ENCODE peak calls at places on chromosome 15, in seven cellular contexts. T is tibial nerve, M is A549, B is ovary, J is stomach, N is HepG2, K is transverse colon. Z is an unnamed sample. For H3K4me1, the result is how much of the 10 kb centered on the place peaks cover.

GRCh38 chr15:73539726-73540125 is 93.5 kb downstream of the NPTN start:
- DNase-seq in T (no peak), M (no peak), B (no peak), J (no peak), N (no peak), K (no peak), Z (no peak)

GRCh38 chr15:66080791-66081475 is 172.6 kb downstream of the MEGF11 start:
- DNase-seq in T (no peak), M (peak), B (peak), J (no peak), N (peak), K (peak), Z (no peak)

GRCh38 chr15:89194608-89195007 is 26.8 kb downstream of the RLBP1 start:
- DNase-seq in T (no peak), M (no peak), B (no peak), J (no peak), N (no peak), K (no peak), Z (no peak)

GRCh38 chr15:63981596-63982320 is 64.5 kb downstream of the DAPK2 start:
- DNase-seq in T (no peak), M (no peak), B (no peak), J (no peak), N (no peak), K (no peak), Z (no peak)

GRCh38 chr15:57557810-57558209 is 33.9 kb upstream of the MYZAP start:
- DNase-seq in T (no peak), M (no peak), B (no peak), J (no peak), N (no peak), K (no peak), Z (no peak)

GRCh38 chr15:77853910-77854309 is 221.2 kb upstream of the LINGO1 start:
- DNase-seq in T (no peak), M (no peak), B (no peak), J (no peak), N (no peak), K (no peak), Z (no peak)

GRCh38 chr15:37096878-37097568 is 3.3 kb downstream of the MEIS2 start:
- DNase-seq in T (no peak), M (no peak), B (peak), J (no peak), N (no peak), K (no peak), Z (no peak)

GRCh38 chr15:26648676-26649075 is 124.2 kb downstream of the GABRB3 start:
- DNase-seq in T (no peak), M (no peak), B (no peak), J (no peak), N (no peak), K (no peak), Z (no peak)

GRCh38 chr15:74203914-74204431 is 1.4 kb upstream of the STRA6 start:
- DNase-seq in T (peak), M (no peak), B (peak), J (no peak), N (no peak), K (no peak), Z (no peak)

GRCh38 chr15:72155635-72156616 is 37.7 kb downstream of the SENP8 start:
- DNase-seq in T (peak), M (peak), B (peak), J (peak), N (peak), K (peak), Z (no peak)

GRCh38 chr15:43702174-43702573 is 8.5 kb downstream of the CKMT1A start:
- DNase-seq in T (no peak), M (no peak), B (no peak), J (no peak), N (no peak), K (no peak), Z (no peak)

GRCh38 chr15:72782993-72783562 is 480 bp downstream of the ADPGK start:
- DNase-seq in T (peak), M (no peak), B (no peak), J (peak), N (no peak), K (peak), Z (no peak)

GRCh38 chr15:40806672-40807027 is 239 bp upstream of the ZFYVE19 start:
- DNase-seq in T (no peak), M (no peak), B (no peak), J (no peak), N (no peak), K (no peak), Z (no peak)

GRCh38 chr15:52067545-52067926 is 45.0 kb downstream of the BCL2L10 start:
- DNase-seq in T (no peak), M (no peak), B (no peak), J (no peak), N (no peak), K (no peak), Z (no peak)

GRCh38 chr15:89299896-89300295 is 34.7 kb downstream of the POLG start:
- DNase-seq in T (no peak), M (peak), B (no peak), J (no peak), N (no peak), K (no peak), Z (no peak)

GRCh38 chr15:25933456-25934158 is 70.5 kb upstream of the ATP10A start:
- DNase-seq in T (peak), M (peak), B (peak), J (peak), N (peak), K (peak), Z (no peak)

DNA sequence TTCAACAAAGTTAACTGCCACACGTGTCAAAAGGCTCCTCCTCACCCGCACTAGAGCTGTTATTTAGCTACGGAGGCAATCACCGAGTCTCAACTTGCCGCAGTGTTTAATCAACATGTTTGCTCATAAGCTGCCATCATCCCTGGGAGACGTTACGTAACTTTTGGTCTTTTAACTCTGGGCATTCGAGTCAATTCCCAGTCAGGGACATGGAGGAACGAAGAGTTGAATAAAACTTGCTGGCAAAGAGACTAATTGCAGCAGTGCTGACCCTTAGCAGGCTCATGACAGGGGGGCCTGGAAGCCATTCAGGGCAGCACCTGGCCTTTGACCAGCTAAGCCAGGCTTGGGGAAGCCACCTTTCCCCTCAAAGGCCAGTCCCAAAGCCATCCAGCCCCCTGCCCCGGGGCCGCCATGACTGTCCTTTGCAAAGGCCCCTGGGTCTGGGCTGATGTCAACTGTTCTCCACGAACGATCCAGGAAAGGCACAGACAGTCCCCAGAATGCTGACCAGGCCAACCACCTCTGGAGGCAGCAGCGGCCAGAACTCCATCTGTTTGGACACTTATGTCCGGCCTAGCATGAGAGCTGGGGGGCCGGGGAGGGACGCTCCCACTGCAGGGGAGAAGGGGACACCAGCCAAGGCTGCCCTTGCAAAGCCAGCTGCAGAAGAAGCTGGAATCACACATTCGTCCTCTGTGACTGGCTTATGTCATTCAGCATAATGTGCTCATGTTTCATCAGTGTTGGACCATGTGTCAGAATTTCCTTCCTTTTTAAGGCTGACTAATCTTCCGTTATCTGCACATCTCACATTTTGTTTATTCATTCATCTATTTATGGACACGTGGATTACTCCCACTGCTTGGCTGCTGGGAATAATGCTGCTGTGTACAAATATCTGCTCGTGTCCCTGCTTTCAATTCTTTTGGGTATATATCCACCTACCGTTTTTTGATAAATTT is 43.7 kb downstream of the PCSK6 start:
- DNase-seq in T (peak), M (peak), B (no peak), J (peak), N (peak), K (no peak), Z (no peak)
- TF ChIP-seq EP300 in T (no peak), M (no peak), B (no peak), J (no peak), N (peak), K (no peak), Z (peak)

GRCh38 chr15:70087708-70088352 is 9.9 kb downstream of the TLE3 start:
- DNase-seq in T (no peak), M (no peak), B (no peak), J (no peak), N (no peak), K (no peak), Z (no peak)
- H3K4me1 ChIP-seq in T (under half), M (under half), B (under half), J (half or more), N (under half), K (half or more), Z (under half)

GRCh38 chr15:59456114-59456513 is 18.1 kb downstream of the FAM81A start:
- DNase-seq in T (no peak), M (no peak), B (no peak), J (peak), N (no peak), K (peak), Z (peak)
- TF ChIP-seq EP300 in T (no peak), M (no peak), B (no peak), J (no peak), N (no peak), K (no peak), Z (no peak)

GRCh38 chr15:98801234-98801561 is 152.9 kb downstream of the IGF1R start:
- DNase-seq in T (no peak), M (no peak), B (no peak), J (no peak), N (no peak), K (no peak), Z (no peak)
- H3K4me1 ChIP-seq in T (under half), M (half or more), B (under half), J (half or more), N (half or more), K (half or more), Z (half or more)

GRCh38 chr15:62941719-62942118 is 100.8 kb upstream of the TPM1 start:
- DNase-seq in T (no peak), M (no peak), B (no peak), J (no peak), N (no peak), K (no peak), Z (no peak)

GRCh38 chr15:62938825-62939224 is 103.7 kb upstream of the TPM1 start:
- DNase-seq in T (no peak), M (no peak), B (no peak), J (no peak), N (no peak), K (no peak), Z (no peak)

GRCh38 chr15:62942411-62942810 is 100.1 kb upstream of the TPM1 start:
- DNase-seq in T (no peak), M (no peak), B (no peak), J (no peak), N (no peak), K (no peak), Z (no peak)

GRCh38 chr15:62940359-62940754 is 102.2 kb upstream of the TPM1 start:
- DNase-seq in T (no peak), M (no peak), B (no peak), J (no peak), N (no peak), K (no peak), Z (no peak)

DNA sequence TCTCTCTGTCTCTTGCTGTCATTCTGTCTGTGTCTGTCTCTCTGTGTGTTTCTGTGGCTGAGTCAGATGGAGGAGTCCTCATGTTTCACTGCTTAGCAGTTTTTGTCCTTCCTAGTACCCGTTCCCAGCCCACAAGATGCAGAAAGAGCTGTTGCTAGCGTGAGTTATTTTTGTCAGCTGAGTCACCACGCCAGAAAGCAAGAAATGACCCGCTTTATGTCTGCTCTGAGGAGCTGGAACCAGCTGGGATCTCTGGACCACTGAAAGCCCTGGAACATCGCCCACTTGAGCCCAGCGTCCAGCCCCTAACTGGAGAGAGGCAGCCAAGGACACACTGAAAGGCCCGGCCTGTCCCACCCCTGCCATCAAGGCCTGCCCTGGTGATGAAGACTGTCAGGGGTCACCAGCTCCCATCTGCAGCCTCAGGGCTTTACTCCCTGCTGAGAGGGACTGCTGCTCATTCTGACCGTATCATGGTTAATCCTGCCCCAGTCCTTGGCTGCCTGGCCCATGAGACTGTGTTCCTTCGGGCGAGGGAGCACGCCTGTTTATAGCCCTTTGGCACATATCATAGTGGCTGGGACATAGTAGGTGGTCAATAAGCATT is 101.7 kb upstream of the TPM1 start:
- DNase-seq in T (peak), M (peak), B (peak), J (peak), N (no peak), K (peak), Z (no peak)
- TF ChIP-seq EP300 in T (no peak), M (no peak), B (no peak), J (no peak), N (no peak), K (no peak), Z (no peak)

GRCh38 chr15:99100245-99101173 is 4.4 kb upstream of the SYNM start:
- DNase-seq in T (peak), M (peak), B (peak), J (peak), N (peak), K (peak), Z (peak)
- H3K4me1 ChIP-seq in T (under half), M (under half), B (under half), J (under half), N (under half), K (under half), Z (under half)

GRCh38 chr15:67900621-67901147 is 60.8 kb upstream of the RNU6-1 start:
- DNase-seq in T (no peak), M (no peak), B (no peak), J (no peak), N (no peak), K (no peak), Z (no peak)
- TF ChIP-seq EP300 in T (no peak), M (no peak), B (no peak), J (no peak), N (no peak), K (no peak), Z (no peak)

GRCh38 chr15:100726426-100727190 is 124.2 kb downstream of the ASB7 start:
- DNase-seq in T (no peak), M (no peak), B (no peak), J (no peak), N (no peak), K (no peak), Z (no peak)

GRCh38 chr15:100728371-100729201 is 126.2 kb downstream of the ASB7 start:
- DNase-seq in T (no peak), M (no peak), B (no peak), J (no peak), N (no peak), K (no peak), Z (no peak)

GRCh38 chr15:100725121-100726069 is 123.0 kb downstream of the ASB7 start:
- DNase-seq in T (no peak), M (no peak), B (no peak), J (no peak), N (no peak), K (no peak), Z (no peak)

GRCh38 chr15:100727291-100727851 is 125.0 kb downstream of the ASB7 start:
- DNase-seq in T (no peak), M (no peak), B (no peak), J (no peak), N (no peak), K (no peak), Z (no peak)

DNA sequence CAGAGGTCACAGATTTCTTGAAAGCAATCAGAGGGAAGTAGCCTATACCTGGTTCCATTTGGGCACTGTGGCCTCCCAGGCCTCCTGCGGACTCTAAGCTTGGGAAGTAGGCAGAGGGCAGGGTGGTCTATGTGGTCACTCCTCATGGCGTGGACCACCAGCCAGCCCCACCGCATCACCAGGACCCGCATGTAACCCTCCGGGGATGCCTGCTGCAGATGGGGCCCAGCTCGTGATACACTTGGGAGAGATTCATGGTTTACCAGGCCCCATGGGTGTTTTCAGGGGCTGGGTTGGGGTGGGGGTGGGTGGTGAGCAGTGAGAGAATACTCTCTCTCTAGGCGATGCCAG is 123.7 kb downstream of the ASB7 start:
- DNase-seq in T (no peak), M (no peak), B (no peak), J (no peak), N (no peak), K (no peak), Z (no peak)
- H3K4me1 ChIP-seq in T (under half), M (under half), B (under half), J (under half), N (under half), K (under half), Z (under half)

GRCh38 chr15:55518009-55518408 is 10.0 kb upstream of the DNAAF4 start:
- DNase-seq in T (no peak), M (no peak), B (no peak), J (no peak), N (no peak), K (no peak), Z (no peak)

GRCh38 chr15:55515991-55516776 is 8.2 kb upstream of the DNAAF4 start:
- DNase-seq in T (no peak), M (no peak), B (no peak), J (no peak), N (no peak), K (no peak), Z (no peak)

GRCh38 chr15:55513125-55513524 is 5.1 kb upstream of the DNAAF4 start:
- DNase-seq in T (no peak), M (no peak), B (no peak), J (no peak), N (no peak), K (no peak), Z (no peak)

GRCh38 chr15:55518641-55519040 is 10.6 kb upstream of the DNAAF4 start:
- DNase-seq in T (no peak), M (no peak), B (no peak), J (no peak), N (no peak), K (no peak), Z (no peak)

DNA sequence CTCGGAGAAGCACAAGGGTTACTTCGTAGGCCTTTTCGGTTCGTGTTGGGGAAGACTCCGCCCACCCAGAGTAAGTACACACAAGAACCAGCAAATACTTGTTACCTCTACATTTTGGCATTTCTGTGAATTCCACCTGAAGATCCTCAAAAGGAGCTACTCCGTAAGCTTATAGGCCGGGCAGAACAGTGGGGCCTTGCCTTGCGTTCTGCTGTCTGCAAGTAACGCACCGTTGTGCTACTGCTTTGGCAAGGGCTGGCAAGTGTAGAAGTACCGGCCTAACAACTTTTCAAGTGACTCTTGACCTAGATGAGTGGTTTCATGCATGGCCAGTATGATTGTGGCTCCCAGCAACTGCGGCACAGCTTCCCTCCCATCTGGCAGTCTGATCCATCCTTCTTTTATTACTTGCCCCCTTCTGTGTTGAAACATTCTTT is 6.4 kb upstream of the DNAAF4 start:
- DNase-seq in T (no peak), M (no peak), B (no peak), J (no peak), N (no peak), K (no peak), Z (peak)
- TF ChIP-seq EP300 in T (no peak), M (no peak), B (no peak), J (no peak), N (no peak), K (no peak), Z (peak)